ENCODE peak calls at places on chromosomes 16 and 17, in ten cellular contexts. M is heart right ventricle, G is GM12864, A is A549, C is mesothelial cell of epicardium, S is cardiac fibroblast, L is progenitor cell of endocrine pancreas, T is lung, F is AG09309, R is coronary artery. Y is an unnamed sample.
A peak's percentile ranks its signal among the peaks of the same experiment; 100 is the strongest.

GRCh38 chr16:30619207-30619606 is 9.0 kb upstream of the ZNF689 start:
- DNase-seq in M (no peak), G (no peak), A (no peak), C (no peak), S (no peak), L (no peak), T (no peak), F (peak; percentile 59), R (no peak), Y (peak; percentile 55)

GRCh38 chr17:80872999-80873951 is 118.4 kb upstream of the CHMP6 start:
- DNase-seq in M (no peak), G (no peak), A (peak; percentile 38), C (no peak), S (no peak), L (no peak), T (no peak), F (no peak), R (no peak), Y (no peak)

GRCh38 chr16:31130336-31130812 is 5.2 kb downstream of the PRSS8 start:
- DNase-seq in M (no peak), G (no peak), A (no peak), C (no peak), S (no peak), L (no peak), T (no peak), F (no peak), R (no peak), Y (no peak)

GRCh38 chr17:75628425-75628824 is 4.8 kb upstream of the SMIM5 start:
- DNase-seq in M (no peak), G (no peak), A (no peak), C (no peak), S (no peak), L (no peak), T (no peak), F (no peak), R (no peak), Y (no peak)

GRCh38 chr17:38451030-38451839 is 23.0 kb downstream of the ARHGAP23 start:
- DNase-seq in M (peak; percentile 75), G (no peak), A (no peak), C (peak; percentile 70), S (peak; percentile 81), L (no peak), T (no peak), F (no peak), R (no peak), Y (peak; percentile 89)

GRCh38 chr16:89599451-89599858 is 14.0 kb upstream of the DPEP1 start:
- DNase-seq in M (no peak), G (no peak), A (peak; percentile 65), C (no peak), S (no peak), L (no peak), T (no peak), F (no peak), R (no peak), Y (no peak)

GRCh38 chr17:43908111-43908721 is 880 bp upstream of the MPP2 start:
- DNase-seq in M (peak; percentile 74), G (no peak), A (peak; percentile 77), C (peak; percentile 58), S (peak; percentile 71), L (no peak), T (peak; percentile 45), F (peak; percentile 34), R (peak; percentile 88), Y (peak; percentile 74)

GRCh38 chr17:74860999-74861553 is 1.4 kb upstream of the GRIN2C start:
- DNase-seq in M (no peak), G (no peak), A (no peak), C (no peak), S (no peak), L (no peak), T (no peak), F (no peak), R (no peak), Y (no peak)

GRCh38 chr16:78129349-78129748 is 29.9 kb downstream of the WWOX start:
- DNase-seq in M (no peak), G (no peak), A (no peak), C (no peak), S (no peak), L (no peak), T (no peak), F (no peak), R (no peak), Y (no peak)

GRCh38 chr17:82559779-82560642 is 40.5 kb downstream of the FOXK2 start:
- DNase-seq in M (no peak), G (no peak), A (no peak), C (no peak), S (no peak), L (no peak), T (no peak), F (no peak), R (no peak), Y (no peak)

DNA sequence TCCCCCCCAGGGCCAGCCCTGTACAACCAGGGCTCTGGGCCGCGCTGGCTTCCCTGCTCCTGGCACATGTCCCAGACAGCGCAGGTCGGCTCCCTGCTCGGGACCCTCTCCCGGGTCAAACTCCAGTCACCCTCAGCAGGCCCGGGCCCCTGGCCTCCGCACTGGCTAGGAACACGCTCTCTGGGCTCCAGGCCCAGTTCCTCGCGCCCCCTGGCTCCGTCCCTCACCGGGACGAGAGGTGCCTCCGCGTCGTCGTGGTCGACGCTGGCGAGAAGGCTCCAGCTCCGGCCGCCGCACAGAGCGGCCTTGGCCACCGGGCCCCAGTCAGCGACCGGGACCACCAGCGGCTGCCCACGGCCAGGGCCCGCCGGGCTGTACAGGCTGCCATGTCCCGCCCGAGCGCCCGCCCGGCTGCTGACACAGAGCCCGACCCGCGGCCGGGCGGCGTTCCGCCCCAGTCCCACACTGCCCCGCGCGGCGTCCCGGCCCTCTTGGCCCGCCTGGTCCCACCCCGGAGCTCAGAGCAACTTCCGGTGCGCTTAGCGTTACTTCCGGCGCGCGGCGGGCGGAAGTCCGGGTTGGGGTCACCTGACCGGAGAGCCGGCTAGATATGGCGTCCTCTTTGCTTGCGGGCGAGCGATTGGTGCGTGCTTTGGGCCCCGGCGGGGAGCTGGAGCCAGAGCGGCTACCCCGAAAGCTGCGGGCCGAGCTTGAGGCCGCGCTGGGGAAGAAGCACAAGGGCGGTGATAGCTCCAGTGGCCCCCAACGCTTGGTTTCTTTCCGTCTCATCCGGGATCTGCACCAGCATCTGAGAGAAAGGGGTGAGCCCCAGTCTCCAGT is at the start of gene POLDIP2:
- DNase-seq in M (peak; percentile 95), G (peak; percentile 76), A (peak; percentile 93), C (peak; percentile 93), S (peak; percentile 95), L (peak; percentile 88), T (peak; percentile 96), F (peak; percentile 65), R (peak; percentile 96), Y (peak; percentile 95)
- TF ChIP-seq CTCF in M (no peak), G (no peak), A (no peak), C (no peak), S (no peak), L (peak; percentile 15), T (no peak), F (no peak), R (no peak), Y (no peak)

GRCh38 chr17:78174870-78175642 is 6.7 kb downstream of the SYNGR2 start:
- DNase-seq in M (no peak), G (no peak), A (no peak), C (no peak), S (no peak), L (no peak), T (no peak), F (no peak), R (no peak), Y (no peak)
- TF ChIP-seq CTCF in M (no peak), G (no peak), A (peak; percentile 10), C (no peak), S (no peak), L (peak; percentile 22), T (no peak), F (no peak), R (no peak), Y (no peak)

GRCh38 chr17:42760652-42761581 is at the start of gene RAMP2:
- DNase-seq in M (peak; percentile 42), G (no peak), A (peak; percentile 41), C (peak; percentile 62), S (no peak), L (no peak), T (no peak), F (no peak), R (no peak), Y (no peak)
- TF ChIP-seq CTCF in M (no peak), G (no peak), A (no peak), C (no peak), S (no peak), L (no peak), T (no peak), F (no peak), R (no peak), Y (no peak)

DNA sequence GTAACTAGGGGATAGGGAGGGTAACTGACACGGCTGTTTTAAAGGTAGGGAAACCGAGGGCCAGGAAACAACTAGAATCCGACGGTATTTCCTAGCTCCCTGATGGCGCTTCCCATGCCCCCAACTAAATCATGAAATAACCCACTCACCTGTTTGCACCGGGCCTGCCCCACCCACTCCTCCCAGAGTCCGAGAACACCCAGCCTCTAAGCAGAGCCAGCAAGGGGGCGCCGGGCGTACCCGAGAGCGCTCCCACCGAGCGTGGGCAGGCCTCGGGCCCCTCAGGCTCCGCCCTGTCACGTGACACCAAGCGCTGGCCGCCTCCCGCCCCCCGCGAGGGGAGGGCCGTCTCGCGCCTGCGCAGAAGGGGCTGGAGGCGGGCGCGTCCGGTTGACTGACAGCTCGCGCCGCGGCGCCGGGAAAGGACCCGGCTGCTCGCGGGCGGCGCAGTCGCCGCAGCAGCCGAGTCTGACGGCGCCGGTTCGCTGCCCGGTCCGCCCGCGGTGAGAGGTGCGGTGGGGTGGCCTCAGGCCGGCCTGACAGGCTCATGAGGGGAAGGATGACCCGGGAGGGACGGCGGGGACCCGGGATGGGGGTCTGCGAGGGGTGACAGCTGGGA is at the start of gene KIAA0513:
- DNase-seq in M (peak; percentile 93), G (peak; percentile 65), A (peak; percentile 86), C (peak; percentile 99), S (peak; percentile 90), L (peak; percentile 97), T (peak; percentile 94), F (peak; percentile 51), R (peak; percentile 94), Y (peak; percentile 87)
- TF ChIP-seq CTCF in M (peak; percentile 14), G (peak; percentile 19), A (no peak), C (no peak), S (peak; percentile 16), L (peak; percentile 12), T (peak; percentile 12), F (peak; percentile 22), R (no peak), Y (peak; percentile 19)

DNA sequence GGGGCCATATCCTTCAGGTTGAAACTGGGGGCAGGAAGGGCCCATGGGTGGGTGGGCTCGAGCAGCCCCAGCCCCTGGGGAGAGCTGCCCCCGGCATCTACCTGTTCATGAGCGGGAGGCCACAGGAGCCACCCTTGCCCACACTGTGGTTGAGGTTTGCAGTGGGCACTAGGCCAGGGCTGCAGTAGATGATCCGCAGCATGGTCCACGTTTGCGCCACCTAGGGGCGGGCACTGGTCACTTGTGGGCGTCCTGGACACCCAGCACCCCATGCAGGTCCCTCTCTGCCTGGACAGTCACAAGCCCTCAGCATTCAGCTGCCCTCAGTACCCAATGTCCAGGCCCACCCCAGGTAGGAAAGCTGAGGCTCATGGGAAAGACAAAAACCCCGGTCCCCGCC is 1.8 kb upstream of the JMJD8 start:
- DNase-seq in M (no peak), G (no peak), A (no peak), C (no peak), S (peak; percentile 51), L (no peak), T (no peak), F (no peak), R (no peak), Y (peak; percentile 40)
- TF ChIP-seq CTCF in M (peak; percentile 26), G (peak; percentile 20), A (peak; percentile 60), C (peak; percentile 27), S (peak; percentile 51), L (peak; percentile 52), T (no peak), F (peak; percentile 71), R (no peak), Y (peak; percentile 46)

Y was measured in AG10803.